ENCODE peak calls at places on chromosome 14, in nine cellular contexts. B is GM06990, I is astrocyte, L is HL-60, X is epithelial cell of proximal tubule, Y is neural progenitor cell, Z is hepatocyte, M is AG10803, C is fibroblast of mammary gland. D is an unnamed sample.

GRCh38 chr14:105285174-105285573 is 15.6 kb downstream of the BRF1 start:
- DNase-seq in L (no peak), Y (no peak), M (no peak), Z (no peak), I (no peak), X (no peak), C (no peak), B (no peak), D (no peak)

GRCh38 chr14:77120771-77121743 is 20.5 kb downstream of the ZDHHC22 start:
- DNase-seq in L (no peak), M (no peak), C (no peak), X (no peak), Y (no peak), Z (no peak), B (peak; percentile 82), I (no peak), D (no peak)

GRCh38 chr14:26123459-26123858 is 474.4 kb downstream of the NOVA1 start:
- DNase-seq in B (no peak), M (no peak), C (no peak), L (no peak), Y (no peak), I (no peak), Z (no peak), X (no peak), D (no peak)

GRCh38 chr14:22918519-22918808 is 485 bp downstream of the RBM23 start:
- DNase-seq in C (peak; percentile 22), M (no peak), I (no peak), X (no peak), L (no peak), Z (no peak), B (no peak), Y (no peak), D (no peak)

GRCh38 chr14:95829321-95829720 is 47.3 kb upstream of the TUNAR start:
- DNase-seq in I (no peak), B (no peak), C (no peak), L (no peak), Y (no peak), X (no peak), Z (no peak), M (no peak), D (no peak)

GRCh38 chr14:90641111-90642010 is 174.9 kb downstream of the TTC7B start:
- DNase-seq in Y (peak; percentile 51), I (no peak), C (no peak), M (no peak), X (no peak), Z (no peak), B (no peak), L (no peak), D (no peak)

GRCh38 chr14:78863143-78863542 is 693.0 kb downstream of the NRXN3 start:
- DNase-seq in L (no peak), X (no peak), M (peak; percentile 9), Z (peak; percentile 61), Y (peak; percentile 82), C (peak; percentile 51), B (no peak), I (peak; percentile 13), D (peak; percentile 25)

GRCh38 chr14:99329711-99330315 is 57.8 kb upstream of the BCL11B start:
- DNase-seq in X (no peak), C (no peak), L (no peak), Z (no peak), B (no peak), I (no peak), M (no peak), Y (no peak), D (no peak)

GRCh38 chr14:98022541-98023520 is 1225.6 kb downstream of the VRK1 start:
- DNase-seq in Z (no peak), X (no peak), Y (peak; percentile 81), C (no peak), M (no peak), L (no peak), B (no peak), I (no peak), D (no peak)

GRCh38 chr14:87679094-87679493 is 313.9 kb downstream of the GALC start:
- DNase-seq in L (no peak), Z (no peak), C (no peak), M (no peak), B (no peak), X (no peak), I (no peak), Y (no peak), D (no peak)

GRCh38 chr14:57390806-57391562 is 598 bp downstream of the NAA30 start:
- DNase-seq in B (peak; percentile 74), Z (peak; percentile 57), Y (peak; percentile 65), C (no peak), X (no peak), L (peak; percentile 13), I (peak; percentile 26), M (peak; percentile 28), D (peak; percentile 20)

GRCh38 chr14:45201908-45202307 is 51.1 kb downstream of the MIS18BP1 start:
- DNase-seq in Y (peak; percentile 12), Z (peak; percentile 12), C (peak; percentile 18), X (no peak), I (peak; percentile 27), L (no peak), B (peak; percentile 9), M (peak; percentile 13), D (no peak)

GRCh38 chr14:68172216-68172615 is 352.6 kb downstream of the RAD51B start:
- DNase-seq in M (no peak), C (no peak), B (no peak), L (no peak), X (no peak), Y (no peak), I (no peak), Z (no peak), D (no peak)

GRCh38 chr14:25007832-25008231 is 42.1 kb downstream of the STXBP6 start:
- DNase-seq in C (no peak), I (no peak), Y (no peak), M (peak; percentile 22), B (no peak), L (no peak), Z (no peak), X (no peak), D (no peak)

GRCh38 chr14:103488960-103489359 is 33.7 kb downstream of the CKB start:
- DNase-seq in B (no peak), Z (no peak), L (no peak), X (no peak), I (peak; percentile 41), M (peak; percentile 25), Y (no peak), C (peak; percentile 33), D (peak; percentile 47)
- H3K4me3 ChIP-seq in B (no peak overlapping the region), Z (no peak overlapping the region), L (no peak overlapping the region), X (no peak overlapping the region), I (no peak overlapping the region), M (no peak overlapping the region), Y (no peak overlapping the region), C (no peak overlapping the region), D (no peak overlapping the region)

DNA sequence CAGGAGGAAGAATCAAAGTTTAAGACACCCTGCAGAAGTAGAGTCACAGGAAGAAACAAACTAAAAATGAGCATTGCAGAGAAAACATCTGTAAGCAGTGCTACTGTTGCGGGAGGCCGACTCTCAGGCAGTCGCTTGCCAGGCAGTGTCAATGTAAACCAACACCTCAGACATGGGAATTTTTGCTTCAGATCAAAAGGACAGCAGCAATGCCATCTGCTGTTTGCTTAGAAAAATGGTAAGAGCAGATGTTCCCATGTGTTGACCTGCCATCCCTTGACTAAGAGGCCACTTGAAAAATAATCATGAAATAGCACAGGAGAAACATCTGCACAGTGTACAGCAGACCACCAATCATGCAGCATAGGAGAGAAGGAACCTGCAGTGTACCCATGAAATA is 196.6 kb downstream of the SLC25A21 start:
- DNase-seq in B (no peak), C (peak; percentile 33), I (no peak), X (no peak), L (no peak), Y (no peak), Z (no peak), M (no peak), D (no peak)
- TF ChIP-seq CTCF in B (no peak), C (no peak), I (no peak), X (no peak), L (no peak), Y (no peak), Z (no peak), M (no peak), D (no peak)

GRCh38 chr14:69964841-69965240 is 85.6 kb downstream of the SMOC1 start:
- DNase-seq in I (no peak), X (no peak), Y (no peak), L (no peak), C (no peak), Z (no peak), B (no peak), M (no peak), D (no peak)
- H3K4me3 ChIP-seq in I (no peak overlapping the region), X (no peak overlapping the region), Y (no peak overlapping the region), L (no peak overlapping the region), C (no peak overlapping the region), Z (no peak overlapping the region), B (no peak overlapping the region), M (no peak overlapping the region), D (no peak overlapping the region)

GRCh38 chr14:51356381-51356780 is 116.3 kb downstream of the TMX1 start:
- DNase-seq in I (no peak), M (peak; percentile 74), C (no peak), Z (no peak), Y (peak; percentile 13), X (no peak), B (no peak), L (no peak), D (peak; percentile 46)
- TF ChIP-seq CTCF in I (no peak), M (no peak), C (no peak), Z (no peak), Y (no peak), X (no peak), B (no peak), L (no peak), D (no peak)